ENCODE peak calls at places on chromosomes 12 and 14, in ten cellular contexts. One of them, this sample, is unnamed.

GRCh38 chr12:31989987-31990386 is 30.8 kb downstream of the RESF1 start:
- DNase-seq in ovary: no peak
- DNase-seq in tibial nerve: no peak
- DNase-seq in thoracic aorta: no peak
- DNase-seq in GM23248: no peak
- DNase-seq in endothelial cell of umbilical vein: no peak
- DNase-seq in stomach: no peak
- DNase-seq in IMR-90: peak; percentile 18
- DNase-seq in suprapubic skin: no peak
- DNase-seq in fibroblast of lung: peak; percentile 59
- DNase-seq in this sample: no peak

GRCh38 chr14:92427096-92427495 is 86.5 kb upstream of the RIN3 start:
- DNase-seq in endothelial cell of umbilical vein: no peak
- DNase-seq in thoracic aorta: no peak
- DNase-seq in ovary: no peak
- DNase-seq in IMR-90: no peak
- DNase-seq in GM23248: no peak
- DNase-seq in suprapubic skin: no peak
- DNase-seq in tibial nerve: no peak
- DNase-seq in stomach: no peak
- DNase-seq in fibroblast of lung: no peak
- DNase-seq in this sample: no peak

GRCh38 chr12:71415336-71416231 is 24.0 kb upstream of the LGR5 start:
- DNase-seq in tibial nerve: peak; percentile 55
- DNase-seq in IMR-90: peak; percentile 59
- DNase-seq in suprapubic skin: no peak
- DNase-seq in stomach: no peak
- DNase-seq in endothelial cell of umbilical vein: peak; percentile 49
- DNase-seq in fibroblast of lung: peak; percentile 36
- DNase-seq in ovary: no peak
- DNase-seq in thoracic aorta: no peak
- DNase-seq in GM23248: peak; percentile 85
- DNase-seq in this sample: no peak

GRCh38 chr12:89636054-89636775 is 72.4 kb downstream of the ATP2B1 start:
- DNase-seq in tibial nerve: no peak
- DNase-seq in GM23248: peak; percentile 77
- DNase-seq in endothelial cell of umbilical vein: no peak
- DNase-seq in stomach: no peak
- DNase-seq in fibroblast of lung: peak; percentile 68
- DNase-seq in suprapubic skin: no peak
- DNase-seq in ovary: no peak
- DNase-seq in IMR-90: peak; percentile 79
- DNase-seq in thoracic aorta: no peak
- DNase-seq in this sample: no peak

GRCh38 chr12:57299514-57300016 is 48.6 kb upstream of the STAC3 start:
- DNase-seq in stomach: no peak
- DNase-seq in ovary: no peak
- DNase-seq in GM23248: no peak
- DNase-seq in tibial nerve: no peak
- DNase-seq in fibroblast of lung: peak; percentile 69
- DNase-seq in thoracic aorta: no peak
- DNase-seq in IMR-90: peak; percentile 37
- DNase-seq in endothelial cell of umbilical vein: no peak
- DNase-seq in suprapubic skin: no peak
- DNase-seq in this sample: no peak

GRCh38 chr12:79661629-79662028 is 29.1 kb downstream of the PAWR start:
- DNase-seq in GM23248: peak; percentile 29
- DNase-seq in stomach: no peak
- DNase-seq in tibial nerve: no peak
- DNase-seq in ovary: no peak
- DNase-seq in IMR-90: peak; percentile 58
- DNase-seq in endothelial cell of umbilical vein: no peak
- DNase-seq in fibroblast of lung: peak; percentile 32
- DNase-seq in thoracic aorta: no peak
- DNase-seq in suprapubic skin: no peak
- DNase-seq in this sample: no peak

GRCh38 chr12:2640709-2641108 is 154.1 kb upstream of the FKBP4 start:
- DNase-seq in endothelial cell of umbilical vein: peak; percentile 93
- DNase-seq in fibroblast of lung: peak; percentile 99
- DNase-seq in GM23248: peak; percentile 99
- DNase-seq in tibial nerve: peak; percentile 22
- DNase-seq in suprapubic skin: peak; percentile 76
- DNase-seq in stomach: peak; percentile 33
- DNase-seq in IMR-90: peak; percentile 99
- DNase-seq in ovary: peak; percentile 35
- DNase-seq in thoracic aorta: peak; percentile 79
- DNase-seq in this sample: peak; percentile 59

GRCh38 chr12:71187379-71187778 is 29.6 kb upstream of the TSPAN8 start:
- DNase-seq in endothelial cell of umbilical vein: no peak
- DNase-seq in thoracic aorta: no peak
- DNase-seq in stomach: no peak
- DNase-seq in GM23248: no peak
- DNase-seq in tibial nerve: no peak
- DNase-seq in IMR-90: no peak
- DNase-seq in fibroblast of lung: no peak
- DNase-seq in suprapubic skin: no peak
- DNase-seq in ovary: no peak
- DNase-seq in this sample: no peak

GRCh38 chr14:54606178-54606577 is 39.2 kb downstream of the SAMD4A start:
- DNase-seq in suprapubic skin: no peak
- DNase-seq in tibial nerve: no peak
- DNase-seq in ovary: no peak
- DNase-seq in fibroblast of lung: peak; percentile 62
- DNase-seq in GM23248: peak; percentile 69
- DNase-seq in stomach: no peak
- DNase-seq in IMR-90: no peak
- DNase-seq in endothelial cell of umbilical vein: no peak
- DNase-seq in thoracic aorta: no peak
- DNase-seq in this sample: no peak

GRCh38 chr14:72916174-72916573 is 10.1 kb upstream of the DCAF4 start:
- DNase-seq in fibroblast of lung: peak; percentile 16
- DNase-seq in stomach: no peak
- DNase-seq in tibial nerve: no peak
- DNase-seq in thoracic aorta: no peak
- DNase-seq in GM23248: peak; percentile 40
- DNase-seq in IMR-90: peak; percentile 20
- DNase-seq in suprapubic skin: no peak
- DNase-seq in ovary: no peak
- DNase-seq in endothelial cell of umbilical vein: no peak
- DNase-seq in this sample: no peak

GRCh38 chr12:113030875-113031525 is 25.5 kb upstream of the DTX1 start:
- DNase-seq in fibroblast of lung: peak; percentile 47
- DNase-seq in tibial nerve: peak; percentile 40
- DNase-seq in ovary: peak; percentile 16
- DNase-seq in suprapubic skin: no peak
- DNase-seq in thoracic aorta: no peak
- DNase-seq in stomach: no peak
- DNase-seq in endothelial cell of umbilical vein: peak; percentile 77
- DNase-seq in IMR-90: peak; percentile 52
- DNase-seq in GM23248: peak; percentile 73
- DNase-seq in this sample: no peak

GRCh38 chr14:96512602-96513397 is 10.6 kb downstream of the PAPOLA start:
- DNase-seq in ovary: no peak
- DNase-seq in stomach: no peak
- DNase-seq in thoracic aorta: no peak
- DNase-seq in suprapubic skin: no peak
- DNase-seq in endothelial cell of umbilical vein: no peak
- DNase-seq in tibial nerve: no peak
- DNase-seq in fibroblast of lung: no peak
- DNase-seq in IMR-90: no peak
- DNase-seq in GM23248: no peak
- DNase-seq in this sample: no peak

GRCh38 chr12:54217309-54217661 is 28.5 kb upstream of the SMUG1 start:
- DNase-seq in stomach: no peak
- DNase-seq in GM23248: no peak
- DNase-seq in thoracic aorta: no peak
- DNase-seq in endothelial cell of umbilical vein: no peak
- DNase-seq in fibroblast of lung: no peak
- DNase-seq in tibial nerve: no peak
- DNase-seq in ovary: no peak
- DNase-seq in IMR-90: no peak
- DNase-seq in suprapubic skin: no peak
- DNase-seq in this sample: no peak
- H3K4me3 ChIP-seq in stomach: peak overlapping the region; percentile 23
- H3K4me3 ChIP-seq in GM23248: peak overlapping the region; percentile 69
- H3K4me3 ChIP-seq in thoracic aorta: peak overlapping the region; percentile 68
- H3K4me3 ChIP-seq in endothelial cell of umbilical vein: peak overlapping the region; percentile 43
- H3K4me3 ChIP-seq in fibroblast of lung: peak overlapping the region; percentile 51
- H3K4me3 ChIP-seq in tibial nerve: peak overlapping the region; percentile 6
- H3K4me3 ChIP-seq in ovary: peak overlapping the region; percentile 20
- H3K4me3 ChIP-seq in IMR-90: peak overlapping the region; percentile 16
- H3K4me3 ChIP-seq in suprapubic skin: peak overlapping the region; percentile 36
- H3K4me3 ChIP-seq in this sample: peak overlapping the region; percentile 17

GRCh38 chr14:106522990-106523389 is 996.6 kb downstream of the TMEM121 start:
- DNase-seq in suprapubic skin: no peak
- DNase-seq in stomach: no peak
- DNase-seq in tibial nerve: no peak
- DNase-seq in fibroblast of lung: no peak
- DNase-seq in ovary: no peak
- DNase-seq in thoracic aorta: no peak
- DNase-seq in endothelial cell of umbilical vein: no peak
- DNase-seq in IMR-90: no peak
- DNase-seq in GM23248: no peak
- DNase-seq in this sample: no peak

GRCh38 chr14:106530423-106531107 is 1004.2 kb downstream of the TMEM121 start:
- DNase-seq in ovary: no peak
- DNase-seq in suprapubic skin: no peak
- DNase-seq in tibial nerve: no peak
- DNase-seq in endothelial cell of umbilical vein: no peak
- DNase-seq in GM23248: no peak
- DNase-seq in IMR-90: no peak
- DNase-seq in thoracic aorta: no peak
- DNase-seq in stomach: no peak
- DNase-seq in fibroblast of lung: no peak
- DNase-seq in this sample: no peak

GRCh38 chr14:106530031-106530422 is 1003.6 kb downstream of the TMEM121 start:
- DNase-seq in endothelial cell of umbilical vein: no peak
- DNase-seq in stomach: no peak
- DNase-seq in GM23248: no peak
- DNase-seq in tibial nerve: no peak
- DNase-seq in IMR-90: no peak
- DNase-seq in ovary: no peak
- DNase-seq in suprapubic skin: no peak
- DNase-seq in fibroblast of lung: no peak
- DNase-seq in thoracic aorta: no peak
- DNase-seq in this sample: no peak

GRCh38 chr14:106528717-106529116 is 1002.3 kb downstream of the TMEM121 start:
- DNase-seq in stomach: no peak
- DNase-seq in ovary: no peak
- DNase-seq in suprapubic skin: no peak
- DNase-seq in thoracic aorta: no peak
- DNase-seq in IMR-90: no peak
- DNase-seq in endothelial cell of umbilical vein: no peak
- DNase-seq in GM23248: no peak
- DNase-seq in fibroblast of lung: no peak
- DNase-seq in tibial nerve: no peak
- DNase-seq in this sample: no peak
- H3K9me3 ChIP-seq in stomach: no peaks in the 10 kb centered on the region
- H3K9me3 ChIP-seq in ovary: no peaks in the 10 kb centered on the region
- H3K9me3 ChIP-seq in suprapubic skin: no peaks in the 10 kb centered on the region
- H3K9me3 ChIP-seq in thoracic aorta: no peaks in the 10 kb centered on the region
- H3K9me3 ChIP-seq in IMR-90: peaks cover 27% of the 10 kb centered on the region
- H3K9me3 ChIP-seq in endothelial cell of umbilical vein: no peaks in the 10 kb centered on the region
- H3K9me3 ChIP-seq in GM23248: peaks cover 4% of the 10 kb centered on the region
- H3K9me3 ChIP-seq in fibroblast of lung: no peaks in the 10 kb centered on the region
- H3K9me3 ChIP-seq in tibial nerve: no peaks in the 10 kb centered on the region
- H3K9me3 ChIP-seq in this sample: peaks cover 6% of the 10 kb centered on the region

GRCh38 chr12:65955418-65955817 is 131.1 kb downstream of the HMGA2 start:
- DNase-seq in fibroblast of lung: no peak
- DNase-seq in GM23248: no peak
- DNase-seq in tibial nerve: no peak
- DNase-seq in IMR-90: no peak
- DNase-seq in suprapubic skin: no peak
- DNase-seq in ovary: no peak
- DNase-seq in endothelial cell of umbilical vein: no peak
- DNase-seq in stomach: no peak
- DNase-seq in thoracic aorta: no peak
- DNase-seq in this sample: no peak

GRCh38 chr12:65949986-65950385 is 125.7 kb downstream of the HMGA2 start:
- DNase-seq in IMR-90: no peak
- DNase-seq in fibroblast of lung: no peak
- DNase-seq in GM23248: no peak
- DNase-seq in stomach: no peak
- DNase-seq in suprapubic skin: no peak
- DNase-seq in endothelial cell of umbilical vein: no peak
- DNase-seq in thoracic aorta: no peak
- DNase-seq in tibial nerve: no peak
- DNase-seq in ovary: no peak
- DNase-seq in this sample: no peak

GRCh38 chr12:65953621-65954020 is 129.3 kb downstream of the HMGA2 start:
- DNase-seq in tibial nerve: no peak
- DNase-seq in IMR-90: peak; percentile 88
- DNase-seq in ovary: no peak
- DNase-seq in stomach: no peak
- DNase-seq in endothelial cell of umbilical vein: no peak
- DNase-seq in fibroblast of lung: peak; percentile 40
- DNase-seq in GM23248: peak; percentile 54
- DNase-seq in thoracic aorta: no peak
- DNase-seq in suprapubic skin: no peak
- DNase-seq in this sample: no peak

GRCh38 chr12:65951697-65952096 is 127.4 kb downstream of the HMGA2 start:
- DNase-seq in suprapubic skin: no peak
- DNase-seq in thoracic aorta: no peak
- DNase-seq in ovary: no peak
- DNase-seq in tibial nerve: no peak
- DNase-seq in endothelial cell of umbilical vein: no peak
- DNase-seq in GM23248: no peak
- DNase-seq in IMR-90: no peak
- DNase-seq in stomach: no peak
- DNase-seq in fibroblast of lung: no peak
- DNase-seq in this sample: no peak

GRCh38 chr12:65952737-65953209 is 128.5 kb downstream of the HMGA2 start:
- DNase-seq in GM23248: peak; percentile 82
- DNase-seq in IMR-90: peak; percentile 87
- DNase-seq in suprapubic skin: no peak
- DNase-seq in ovary: no peak
- DNase-seq in stomach: no peak
- DNase-seq in thoracic aorta: no peak
- DNase-seq in fibroblast of lung: peak; percentile 65
- DNase-seq in endothelial cell of umbilical vein: peak; percentile 39
- DNase-seq in tibial nerve: no peak
- DNase-seq in this sample: no peak
- H3K27ac ChIP-seq in GM23248: peak overlapping the region; percentile 70
- H3K27ac ChIP-seq in IMR-90: no peak overlapping the region
- H3K27ac ChIP-seq in suprapubic skin: no peak overlapping the region
- H3K27ac ChIP-seq in ovary: no peak overlapping the region
- H3K27ac ChIP-seq in stomach: no peak overlapping the region
- H3K27ac ChIP-seq in thoracic aorta: no peak overlapping the region
- H3K27ac ChIP-seq in fibroblast of lung: peak overlapping the region; percentile 37
- H3K27ac ChIP-seq in endothelial cell of umbilical vein: peak overlapping the region; percentile 13
- H3K27ac ChIP-seq in tibial nerve: no peak overlapping the region
- H3K27ac ChIP-seq in this sample: no peak overlapping the region

DNA sequence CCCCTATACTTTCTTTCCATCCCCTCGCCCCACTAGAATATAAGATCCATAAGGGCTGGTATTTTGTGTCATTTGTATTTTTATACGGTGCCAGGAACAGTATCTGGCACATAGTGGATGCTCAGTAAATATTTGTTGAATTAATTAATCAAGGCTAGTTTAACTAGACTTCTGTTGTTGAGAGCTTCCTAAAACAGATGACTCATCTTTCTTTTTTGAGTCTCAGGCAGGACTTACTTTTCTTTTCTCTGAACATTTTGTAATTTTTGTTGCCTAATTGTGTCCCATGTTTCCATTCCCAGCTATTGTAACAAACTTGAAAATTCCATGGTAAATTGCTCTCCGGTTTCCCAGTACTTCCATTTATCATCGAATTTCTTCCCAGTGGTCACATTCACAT is 16.7 kb downstream of the STK38L start:
- DNase-seq in thoracic aorta: no peak
- DNase-seq in tibial nerve: no peak
- DNase-seq in ovary: no peak
- DNase-seq in stomach: no peak
- DNase-seq in endothelial cell of umbilical vein: peak; percentile 30
- DNase-seq in suprapubic skin: no peak
- DNase-seq in fibroblast of lung: peak; percentile 60
- DNase-seq in IMR-90: peak; percentile 53
- DNase-seq in GM23248: peak; percentile 66
- DNase-seq in this sample: no peak
- H3K4me3 ChIP-seq in thoracic aorta: peak overlapping the region; percentile 55
- H3K4me3 ChIP-seq in tibial nerve: no peak overlapping the region
- H3K4me3 ChIP-seq in ovary: no peak overlapping the region
- H3K4me3 ChIP-seq in stomach: no peak overlapping the region
- H3K4me3 ChIP-seq in endothelial cell of umbilical vein: no peak overlapping the region
- H3K4me3 ChIP-seq in suprapubic skin: no peak overlapping the region
- H3K4me3 ChIP-seq in fibroblast of lung: no peak overlapping the region
- H3K4me3 ChIP-seq in IMR-90: no peak overlapping the region
- H3K4me3 ChIP-seq in GM23248: no peak overlapping the region
- H3K4me3 ChIP-seq in this sample: no peak overlapping the region

This sample was measured in spleen.